ENCODE peak calls at places on chromosomes 4 and X, in seven cellular contexts. R is AG04449, F is tibial artery, K is right lobe of liver, O is upper lobe of right lung, P is epithelial cell of esophagus, M is fibroblast of pulmonary artery. I is an unnamed sample.

GRCh38 chr4:186727149-186727976 is 3.7 kb upstream of the FAT1 start:
- DNase-seq in R (no peak), K (no peak), M (no peak), F (no peak), O (no peak), P (peak), I (no peak)

GRCh38 chr4:55359397-55359916 is 13.4 kb downstream of the SRD5A3 start:
- DNase-seq in O (no peak), K (no peak), F (peak), P (no peak), M (no peak), R (no peak), I (peak)

GRCh38 chr4:137267024-137267423 is 265.3 kb downstream of the PCDH18 start:
- DNase-seq in M (peak), K (no peak), O (no peak), P (peak), R (no peak), F (no peak), I (no peak)

GRCh38 chr4:142778908-142779307 is 67.2 kb downstream of the INPP4B start:
- DNase-seq in F (no peak), O (no peak), M (peak), K (no peak), P (peak), R (no peak), I (no peak)

GRCh38 chr4:143417679-143418403 is 81.2 kb downstream of the GAB1 start:
- DNase-seq in F (no peak), K (no peak), P (no peak), O (no peak), M (no peak), R (no peak), I (no peak)

GRCh38 chr4:189146994-189147929 is 793.4 kb upstream of the FRG1 start:
- DNase-seq in K (peak), M (no peak), F (no peak), P (no peak), R (no peak), O (no peak), I (no peak)

GRCh38 chr4:176333076-176333475 is 13.3 kb downstream of the SPCS3 start:
- DNase-seq in O (no peak), M (no peak), K (no peak), P (no peak), R (no peak), F (no peak), I (no peak)

GRCh38 chr4:185835814-185836213 is 23.8 kb upstream of the SORBS2 start:
- DNase-seq in R (no peak), O (no peak), F (no peak), M (no peak), P (no peak), K (no peak), I (no peak)

GRCh38 chr4:16794816-16795445 is 103.5 kb downstream of the LDB2 start:
- DNase-seq in K (peak), F (no peak), O (no peak), M (peak), R (no peak), P (peak), I (no peak)

GRCh38 chr4:142567199-142567598 is 278.9 kb downstream of the INPP4B start:
- DNase-seq in R (no peak), K (no peak), O (no peak), P (peak), F (no peak), M (no peak), I (no peak)

GRCh38 chr4:141905751-141906150 is 269.4 kb downstream of the IL15 start:
- DNase-seq in M (peak), O (no peak), F (no peak), R (peak), K (no peak), P (no peak), I (no peak)

GRCh38 chr4:16192067-16192466 is 34.2 kb downstream of the TAPT1 start:
- DNase-seq in R (no peak), M (no peak), K (no peak), P (no peak), O (no peak), F (no peak), I (no peak)

GRCh38 chr4:107800058-107800457 is 24.7 kb upstream of the SGMS2 start:
- DNase-seq in O (no peak), P (no peak), R (no peak), K (no peak), M (no peak), F (no peak), I (no peak)

GRCh38 chr4:18318682-18319410 is 297.3 kb upstream of the LCORL start:
- DNase-seq in F (no peak), O (no peak), M (peak), K (peak), P (peak), R (no peak), I (no peak)

GRCh38 chrX:72652132-72652531 is 62.0 kb downstream of the PHKA1 start:
- DNase-seq in F (no peak), O (no peak), P (no peak), K (no peak), M (no peak), R (no peak), I (no peak)

GRCh38 chr4:173556398-173557131 is 26.5 kb upstream of the HAND2 start:
- DNase-seq in K (no peak), O (no peak), P (no peak), F (no peak), R (no peak), M (no peak), I (no peak)

GRCh38 chrX:39174761-39175417 is 373.6 kb downstream of the MID1IP1 start:
- DNase-seq in P (no peak), O (no peak), F (no peak), R (no peak), K (no peak), M (no peak), I (no peak)

GRCh38 chr4:4271912-4272311 is 18.0 kb downstream of the LYAR start:
- DNase-seq in F (no peak), K (no peak), R (no peak), M (peak), O (peak), P (no peak), I (no peak)

GRCh38 chr4:7166981-7167700 is 25.2 kb upstream of the SORCS2 start:
- DNase-seq in F (peak), M (no peak), P (no peak), K (no peak), R (no peak), O (peak), I (no peak)

GRCh38 chr4:89469930-89470375 is 162.4 kb upstream of the GPRIN3 start:
- DNase-seq in F (no peak), R (peak), O (no peak), P (peak), K (no peak), M (peak), I (no peak)

GRCh38 chr4:15910150-15910945 is 28.2 kb downstream of the FGFBP1 start:
- DNase-seq in F (no peak), R (no peak), O (no peak), M (no peak), K (no peak), P (peak), I (no peak)

GRCh38 chrX:47637546-47638195 is 7.9 kb upstream of the CFP start:
- DNase-seq in O (peak), P (peak), F (peak), M (no peak), K (peak), R (no peak), I (no peak)

GRCh38 chr4:1295405-1296055 is 5.8 kb downstream of the MAEA start:
- DNase-seq in P (no peak), K (no peak), F (no peak), O (no peak), M (no peak), R (no peak), I (no peak)

GRCh38 chrX:87409113-87409841 is 108.3 kb upstream of the KLHL4 start:
- DNase-seq in F (peak), R (no peak), O (peak), M (peak), P (peak), K (no peak), I (peak)

GRCh38 chr4:126733301-126733700 is 899.5 kb upstream of the INTU start:
- DNase-seq in K (no peak), O (no peak), M (peak), F (no peak), R (no peak), P (peak), I (no peak)

DNA sequence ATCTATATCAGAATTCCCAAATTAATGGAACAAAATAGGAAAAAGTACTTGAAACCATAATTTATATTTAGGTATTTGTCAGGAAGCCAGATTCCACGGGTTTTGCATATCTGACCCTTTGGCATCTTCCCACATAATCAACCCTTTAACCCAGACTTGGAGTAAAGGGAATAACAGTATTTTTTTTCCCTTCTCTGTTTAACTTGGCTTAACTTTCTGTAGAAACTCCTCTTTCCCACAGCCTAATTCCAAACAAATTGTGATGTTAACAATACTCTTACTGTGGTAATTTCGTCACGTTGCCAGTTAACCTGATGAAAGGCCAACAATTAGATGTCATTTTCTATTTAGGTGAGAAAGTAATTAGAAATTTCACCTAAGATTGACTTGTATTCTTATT is 49.3 kb upstream of the GUCY1A1 start:
- DNase-seq in P (no peak), R (no peak), K (no peak), F (no peak), M (peak), O (no peak), I (no peak)
- H3K4me3 ChIP-seq in P (no peak), R (no peak), K (no peak), F (no peak), M (no peak), O (no peak), I (no peak)

DNA sequence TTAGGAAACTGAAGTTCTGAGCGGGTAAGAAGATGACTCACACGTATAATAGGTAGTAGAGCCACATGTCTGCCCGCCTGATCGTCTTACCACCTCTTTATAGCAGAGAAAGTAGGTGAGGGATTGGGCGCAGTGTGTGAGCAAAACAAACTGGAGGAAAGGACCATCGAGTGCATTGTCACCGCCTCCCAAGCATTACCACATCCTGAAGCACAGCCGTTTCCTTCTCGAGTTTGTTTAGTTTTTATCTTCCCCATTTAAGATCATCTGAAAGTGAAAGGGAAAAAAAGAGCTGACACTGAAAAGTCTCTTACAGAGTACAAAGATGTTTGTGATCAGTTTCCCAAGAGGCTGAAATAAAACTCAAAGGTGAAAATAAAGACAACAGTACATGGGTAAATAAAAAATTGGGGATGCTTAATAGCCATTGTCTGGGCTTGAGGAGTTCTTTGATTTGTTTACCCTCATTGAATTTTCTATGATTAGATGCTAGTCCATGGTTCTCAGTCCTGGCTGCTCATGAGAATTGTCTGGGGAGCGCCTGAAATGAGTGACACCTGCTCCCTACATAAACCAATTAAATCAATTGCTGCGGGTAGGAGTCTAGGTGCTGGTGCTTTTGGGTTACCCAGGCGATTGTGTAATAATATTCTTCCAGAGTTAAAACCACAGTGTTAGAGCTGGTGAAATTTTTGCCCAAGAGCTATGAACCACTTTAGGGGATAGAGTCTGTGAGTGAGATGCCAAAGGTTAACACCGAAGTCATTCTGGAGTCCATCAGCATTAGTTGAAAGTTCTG is 15.0 kb downstream of the PDK3 start:
- DNase-seq in M (no peak), O (peak), F (no peak), K (no peak), R (no peak), P (peak), I (no peak)
- H3K4me3 ChIP-seq in M (no peak), O (peak), F (no peak), K (no peak), R (no peak), P (no peak), I (peak)

GRCh38 chr4:81783565-81783964 is 311.9 kb upstream of the RASGEF1B start:
- DNase-seq in O (no peak), F (no peak), M (no peak), K (no peak), R (no peak), P (no peak), I (no peak)
- H3K4me3 ChIP-seq in O (no peak), F (no peak), M (no peak), K (no peak), R (no peak), P (no peak), I (no peak)

GRCh38 chr4:70994387-70995099 is 1.1 kb downstream of the DCK start:
- DNase-seq in M (no peak), F (no peak), O (no peak), R (no peak), P (no peak), K (no peak), I (no peak)

GRCh38 chr4:70993181-70994068 is at the start of gene DCK:
- DNase-seq in M (peak), P (peak), F (peak), K (peak), R (no peak), O (peak), I (peak)

GRCh38 chr4:70991596-70991995 is 1.9 kb upstream of the DCK start:
- DNase-seq in K (no peak), M (no peak), R (no peak), F (no peak), O (no peak), P (no peak), I (no peak)

GRCh38 chr4:70994069-70994366 is 569 bp downstream of the DCK start:
- DNase-seq in F (peak), K (no peak), P (no peak), R (no peak), M (no peak), O (no peak), I (no peak)

DNA sequence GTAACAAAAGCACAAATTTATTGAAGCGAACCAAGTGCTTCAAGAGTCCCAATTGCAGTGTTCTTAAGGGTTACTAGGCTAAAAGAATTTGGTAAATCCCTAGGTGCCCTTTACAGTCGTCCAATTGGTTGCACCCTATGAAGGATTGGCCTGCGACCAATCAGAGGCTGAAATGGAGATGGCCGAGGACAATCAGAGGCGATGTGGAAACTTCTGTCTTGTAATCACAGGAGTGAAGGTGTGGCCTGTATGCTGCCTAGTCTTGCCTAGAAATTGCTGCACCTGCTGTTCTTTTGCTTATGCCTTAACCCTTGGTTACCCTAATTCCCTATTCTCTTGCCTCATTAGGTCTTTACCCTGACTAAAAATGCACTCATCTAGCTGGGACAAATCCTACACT is 1.1 kb upstream of the DCK start:
- DNase-seq in M (no peak), P (peak), R (no peak), F (no peak), O (no peak), K (no peak), I (no peak)
- H3K4me3 ChIP-seq in M (peak), P (peak), R (peak), F (peak), O (peak), K (no peak), I (peak)

DNA sequence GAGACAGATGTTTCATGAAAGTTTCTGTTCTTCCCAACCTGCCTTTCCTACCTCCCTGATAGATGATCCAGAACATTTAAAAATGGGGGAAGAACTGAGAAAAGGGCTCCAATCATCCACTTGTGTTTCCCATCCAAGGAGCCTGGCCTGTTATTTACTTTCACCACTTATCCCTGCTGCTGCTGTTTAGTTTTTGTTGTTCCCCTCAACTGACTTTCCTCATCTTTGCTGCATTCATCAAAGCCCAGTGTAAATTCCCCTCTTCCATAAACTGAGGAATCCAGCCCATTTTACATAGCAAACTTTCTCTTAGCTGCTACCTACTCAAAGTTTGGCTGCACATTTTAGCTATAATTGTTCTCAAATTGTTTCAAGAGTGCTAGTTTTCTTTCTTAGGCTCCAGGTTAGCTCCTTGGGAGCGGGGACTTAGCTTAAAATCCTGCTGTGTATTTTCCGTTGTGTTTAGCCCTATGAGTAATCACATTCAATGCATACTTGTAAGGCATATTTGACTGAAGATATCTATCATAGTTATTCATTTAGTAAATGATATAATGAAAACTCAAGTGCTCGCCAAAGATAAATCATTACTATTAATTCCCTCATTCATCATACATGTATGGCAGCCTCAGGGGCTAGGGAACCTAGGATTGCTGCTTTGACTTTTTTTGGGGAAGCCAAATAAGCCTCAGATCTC is 1.4 kb upstream of the PTPN13 start:
- DNase-seq in M (peak), F (no peak), O (no peak), K (no peak), R (no peak), P (peak), I (no peak)
- H3K4me3 ChIP-seq in M (no peak), F (no peak), O (peak), K (no peak), R (no peak), P (peak), I (no peak)

GRCh38 chrX:19912-20571 is 261.1 kb upstream of the PLCXD1 start:
- DNase-seq in P (peak), R (no peak), K (no peak), F (no peak), M (no peak), O (no peak), I (no peak)
- H3K4me3 ChIP-seq in P (peak), R (no peak), K (no peak), F (peak), M (no peak), O (no peak), I (peak)

GRCh38 chr4:184064877-184065276 is 152.8 kb downstream of the ENPP6 start:
- DNase-seq in F (no peak), K (peak), P (no peak), M (no peak), O (no peak), R (no peak), I (no peak)
- H3K4me3 ChIP-seq in F (no peak), K (no peak), P (no peak), M (no peak), O (no peak), R (no peak), I (no peak)

DNA sequence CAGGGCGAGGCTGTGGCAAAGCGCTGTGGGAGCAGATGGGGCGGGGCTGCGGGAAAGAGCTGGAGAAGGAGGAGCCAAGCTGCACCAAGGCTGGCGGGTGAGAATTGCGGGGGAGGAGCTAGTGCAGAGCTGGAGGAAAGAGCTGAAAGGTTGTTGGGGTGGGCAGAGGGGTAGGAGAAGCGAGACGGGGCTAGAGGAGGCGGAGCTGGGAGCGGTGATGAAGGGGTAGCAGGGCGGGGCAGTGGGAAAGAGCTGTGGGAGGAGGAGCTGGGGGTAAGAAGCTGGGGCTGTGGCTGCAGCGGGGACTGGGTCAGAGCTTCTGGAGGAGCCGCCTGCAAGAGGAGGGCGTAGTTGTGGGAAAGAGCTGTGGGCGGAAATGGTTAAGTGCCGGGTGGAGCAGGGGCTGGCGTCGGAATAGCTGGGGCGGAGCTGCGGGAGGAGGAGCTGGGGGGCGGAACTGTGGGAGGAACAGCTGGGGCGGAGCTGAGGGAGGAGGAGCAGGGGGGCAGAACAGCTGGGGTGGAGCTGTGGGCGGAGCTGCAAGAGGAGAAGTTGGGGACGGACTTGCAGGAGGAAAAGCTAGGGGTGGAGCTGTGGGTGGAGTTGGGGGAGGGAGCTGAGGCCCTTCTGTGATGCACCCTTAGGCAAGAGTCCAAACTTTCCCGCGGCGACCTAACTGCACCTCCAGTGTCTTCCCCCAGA is 1.9 kb upstream of the EOLA2 start:
- DNase-seq in F (peak), O (peak), M (peak), K (peak), P (peak), R (peak), I (peak)
- H3K4me3 ChIP-seq in F (peak), O (peak), M (peak), K (peak), P (peak), R (peak), I (peak)